ENCODE peak calls at places on chromosomes 12 and 14, in seven cellular contexts. J is GM12891, O is SK-N-SH, M is HepG2, Y is K562, S is H1, G is GM12878. W is an unnamed sample.

GRCh38 chr14:20632831-20633771 is 8.4 kb downstream of the OR6S1 start:
- DNase-seq in J (peak; percentile 65), O (peak; percentile 43), M (peak; percentile 93), Y (peak; percentile 70), S (peak; percentile 82), G (peak; percentile 76), W (no peak)

GRCh38 chr14:85159726-85160125 is 370.2 kb upstream of the FLRT2 start:
- DNase-seq in J (no peak), O (no peak), M (no peak), Y (no peak), S (no peak), G (no peak), W (no peak)

GRCh38 chr12:43210437-43211197 is 341.4 kb downstream of the ADAMTS20 start:
- DNase-seq in J (peak; percentile 7), O (no peak), M (no peak), Y (no peak), S (no peak), G (peak; percentile 57), W (peak; percentile 3)

GRCh38 chr12:52006726-52007157 is at the start of gene TAMALIN:
- DNase-seq in J (peak; percentile 63), O (peak; percentile 97), M (no peak), Y (peak; percentile 81), S (no peak), G (no peak), W (no peak)

GRCh38 chr12:46944104-46944503 is 118.3 kb upstream of the SLC38A4 start:
- DNase-seq in J (no peak), O (no peak), M (no peak), Y (no peak), S (no peak), G (no peak), W (no peak)

GRCh38 chr14:91870001-91870400 is 2.7 kb upstream of the TC2N start:
- DNase-seq in J (no peak), O (no peak), M (peak; percentile 5), Y (no peak), S (no peak), G (no peak), W (no peak)

GRCh38 chr12:3421191-3421590 is 69.8 kb upstream of the PRMT8 start:
- DNase-seq in J (no peak), O (peak; percentile 33), M (no peak), Y (no peak), S (no peak), G (no peak), W (no peak)

GRCh38 chr12:116257213-116257612 is 20.3 kb downstream of the MED13L start:
- DNase-seq in J (no peak), O (no peak), M (no peak), Y (no peak), S (no peak), G (no peak), W (no peak)

GRCh38 chr12:115998119-115998633 is 279.3 kb downstream of the MED13L start:
- DNase-seq in J (no peak), O (peak; percentile 27), M (peak; percentile 24), Y (peak; percentile 31), S (peak; percentile 61), G (no peak), W (no peak)

GRCh38 chr12:61584943-61585342 is 675.3 kb upstream of the USP15 start:
- DNase-seq in J (no peak), O (no peak), M (no peak), Y (no peak), S (no peak), G (no peak), W (no peak)

GRCh38 chr14:21350539-21350938 is 33.3 kb downstream of the SUPT16H start:
- DNase-seq in J (no peak), O (no peak), M (no peak), Y (no peak), S (no peak), G (no peak), W (no peak)

GRCh38 chr12:131572626-131573025 is 138.3 kb upstream of the SFSWAP start:
- DNase-seq in J (no peak), O (no peak), M (no peak), Y (no peak), S (no peak), G (no peak), W (no peak)

GRCh38 chr12:121767525-121768016 is 25.9 kb downstream of the RHOF start:
- DNase-seq in J (no peak), O (peak; percentile 94), M (no peak), Y (no peak), S (no peak), G (no peak), W (no peak)

GRCh38 chr12:80033457-80033856 is 65.9 kb upstream of the OTOGL start:
- DNase-seq in J (no peak), O (no peak), M (no peak), Y (no peak), S (no peak), G (no peak), W (no peak)

GRCh38 chr14:39025810-39026627 is 77.0 kb downstream of the SEC23A start:
- DNase-seq in J (no peak), O (no peak), M (peak; percentile 87), Y (no peak), S (no peak), G (no peak), W (no peak)
- TF ChIP-seq TAF1 in J (no peak), O (no peak), M (no peak), Y (no peak), S (no peak), G (no peak), W (no peak)

GRCh38 chr12:100234591-100235304 is 32.1 kb downstream of the DEPDC4 start:
- DNase-seq in J (no peak), O (peak; percentile 38), M (peak; percentile 44), Y (peak; percentile 20), S (no peak), G (peak; percentile 1), W (no peak)

GRCh38 chr12:100234166-100234565 is 32.7 kb downstream of the DEPDC4 start:
- DNase-seq in J (no peak), O (no peak), M (no peak), Y (no peak), S (no peak), G (no peak), W (no peak)

GRCh38 chr12:100229036-100229635 is 28.5 kb downstream of the ACTR6 start:
- DNase-seq in J (no peak), O (no peak), M (peak; percentile 28), Y (no peak), S (no peak), G (peak; percentile 1), W (no peak)

GRCh38 chr12:100225491-100225890 is 24.9 kb downstream of the ACTR6 start:
- DNase-seq in J (no peak), O (no peak), M (no peak), Y (no peak), S (no peak), G (no peak), W (no peak)

GRCh38 chr12:100229876-100230275 is 29.3 kb downstream of the ACTR6 start:
- DNase-seq in J (no peak), O (no peak), M (no peak), Y (no peak), S (no peak), G (no peak), W (no peak)
- TF ChIP-seq POLR2AphosphoS5 in J (no peak), O (no peak), M (no peak), Y (no peak), S (no peak), G (no peak), W (no peak)

GRCh38 chr12:87760943-87761342 is 268.3 kb downstream of the C12orf50 start:
- DNase-seq in J (no peak), O (no peak), M (no peak), Y (no peak), S (no peak), G (no peak), W (no peak)

GRCh38 chr12:87756721-87757120 is 272.5 kb downstream of the C12orf50 start:
- DNase-seq in J (no peak), O (no peak), M (no peak), Y (no peak), S (no peak), G (no peak), W (no peak)

GRCh38 chr12:87756111-87756510 is 273.1 kb downstream of the C12orf50 start:
- DNase-seq in J (no peak), O (no peak), M (no peak), Y (no peak), S (no peak), G (no peak), W (no peak)

GRCh38 chr12:87758271-87758670 is 270.9 kb downstream of the C12orf50 start:
- DNase-seq in J (no peak), O (no peak), M (no peak), Y (no peak), S (no peak), G (no peak), W (no peak)
- TF ChIP-seq TAF1 in J (no peak), O (no peak), M (no peak), Y (no peak), S (no peak), G (no peak), W (no peak)

GRCh38 chr12:89524201-89525001 is at the start of gene GALNT4:
- DNase-seq in J (peak; percentile 77), O (peak; percentile 93), M (peak; percentile 81), Y (peak; percentile 82), S (peak; percentile 88), G (peak; percentile 42), W (peak; percentile 82)
- TF ChIP-seq POLR2AphosphoS5 in J (no peak), O (peak; percentile 35), M (peak; percentile 83), Y (peak; percentile 55), S (peak; percentile 41), G (no peak), W (no peak)

DNA sequence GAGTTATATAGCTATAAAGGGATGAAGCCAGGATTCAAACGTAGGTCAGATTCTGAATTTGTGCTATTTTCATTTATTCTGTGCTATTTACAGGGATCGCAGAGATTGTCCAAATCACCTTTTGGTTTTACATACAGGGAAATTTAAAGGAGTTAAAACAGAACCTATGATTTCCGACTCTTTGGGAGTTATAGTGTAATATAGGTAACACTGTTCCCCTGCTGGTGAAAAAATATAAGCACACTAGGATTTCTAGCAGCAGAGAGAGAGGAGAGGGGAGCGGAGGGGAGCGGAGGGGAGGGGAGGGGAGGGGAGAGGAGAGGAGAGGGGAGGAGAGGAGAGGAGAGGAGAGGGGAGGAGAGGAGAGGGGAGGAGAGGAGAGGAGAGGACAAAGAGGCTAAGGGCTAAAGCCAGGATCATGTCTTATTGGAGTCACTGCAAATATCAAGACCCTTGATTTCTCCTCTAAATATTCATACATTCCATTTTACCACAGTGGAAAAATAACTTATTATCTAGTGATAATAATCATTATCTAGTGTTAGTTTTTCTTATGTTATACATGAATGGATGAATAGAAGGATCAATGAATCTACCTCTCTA is 46.2 kb upstream of the KCNH5 start:
- DNase-seq in J (no peak), O (no peak), M (no peak), Y (no peak), S (no peak), G (no peak), W (no peak)
- TF ChIP-seq TAF1 in J (no peak), O (no peak), M (no peak), Y (no peak), S (no peak), G (no peak), W (no peak)

W was measured in GM12892.